ENCODE peak calls at places on chromosomes 4 and X, in ten cellular contexts. Z is endothelial cell of umbilical vein, E is coronary artery, J is brain microvascular endothelial cell, N is BE2C, W is fibroblast of villous mesenchyme, I is lower leg skin, G is Calu3, H is H9, U is nephron progenitor cell. Y is an unnamed sample.

GRCh38 chrX:129655547-129656248 is 942 bp upstream of the APLN start:
- DNase-seq in E (peak), Z (peak), J (no peak), G (no peak), W (no peak), N (no peak), U (peak), I (no peak), H (peak), Y (peak)

GRCh38 chrX:107505223-107505622 is 55.8 kb downstream of the FRMPD3 start:
- DNase-seq in Z (no peak), G (no peak), J (no peak), W (no peak), I (peak), N (no peak), U (no peak), E (no peak), H (no peak), Y (no peak)

GRCh38 chr4:40176602-40177001 is 20.2 kb upstream of the RHOH start:
- DNase-seq in W (peak), H (peak), E (no peak), N (no peak), G (no peak), Z (no peak), J (no peak), U (peak), I (no peak), Y (no peak)

GRCh38 chr4:47528651-47529050 is 43.6 kb downstream of the ATP10D start:
- DNase-seq in J (no peak), E (no peak), Z (no peak), N (no peak), H (no peak), U (no peak), G (no peak), W (peak), I (no peak), Y (no peak)

GRCh38 chr4:27442146-27442545 is 581.5 kb downstream of the STIM2 start:
- DNase-seq in G (no peak), J (no peak), H (no peak), W (no peak), Z (no peak), U (no peak), I (no peak), E (no peak), N (no peak), Y (no peak)

GRCh38 chrX:80816051-80816450 is 6.4 kb upstream of the BRWD3 start:
- DNase-seq in H (no peak), N (no peak), U (no peak), J (no peak), Z (no peak), E (no peak), I (no peak), W (no peak), G (no peak), Y (no peak)

GRCh38 chrX:7127058-7127457 is 20.5 kb upstream of the STS start:
- DNase-seq in H (no peak), I (no peak), U (no peak), N (no peak), J (no peak), W (no peak), E (no peak), Z (no peak), G (no peak), Y (no peak)

GRCh38 chrX:41863343-41864203 is 59.8 kb downstream of the CASK start:
- DNase-seq in Z (no peak), G (no peak), H (no peak), J (no peak), E (no peak), I (no peak), U (no peak), W (no peak), N (no peak), Y (no peak)

GRCh38 chrX:69314436-69315348 is 149.4 kb upstream of the PJA1 start:
- DNase-seq in H (no peak), G (no peak), E (peak), N (no peak), Z (no peak), I (peak), W (no peak), U (no peak), J (no peak), Y (peak)

GRCh38 chrX:121876316-121876715 is 828.9 kb downstream of the GLUD2 start:
- DNase-seq in J (no peak), I (no peak), G (peak), Z (no peak), U (no peak), W (peak), H (no peak), E (no peak), N (no peak), Y (no peak)

GRCh38 chrX:36957425-36958328 is 50.5 kb upstream of the FAM47C start:
- DNase-seq in I (no peak), N (peak), G (peak), H (peak), U (peak), J (no peak), W (no peak), E (no peak), Z (peak), Y (no peak)

GRCh38 chrX:14941301-14941700 is 68.1 kb downstream of the MOSPD2 start:
- DNase-seq in H (no peak), E (no peak), I (no peak), J (no peak), W (no peak), U (no peak), G (no peak), Z (no peak), N (no peak), Y (no peak)

GRCh38 chrX:149909324-149910177 is 19.8 kb upstream of the HSFX4 start:
- DNase-seq in H (no peak), I (no peak), G (no peak), W (no peak), E (no peak), J (no peak), Z (no peak), U (no peak), N (no peak), Y (no peak)

GRCh38 chr4:27357283-27357682 is 496.6 kb downstream of the STIM2 start:
- DNase-seq in U (no peak), G (no peak), Z (no peak), I (no peak), N (no peak), J (no peak), W (peak), E (no peak), H (no peak), Y (no peak)

GRCh38 chr4:16508968-16509367 is 282.7 kb upstream of the TAPT1 start:
- DNase-seq in I (no peak), N (no peak), G (no peak), W (no peak), H (no peak), E (no peak), Z (no peak), U (no peak), J (peak), Y (no peak)

GRCh38 chrX:129193357-129193756 is 329.9 kb downstream of the SMARCA1 start:
- DNase-seq in H (no peak), E (no peak), Z (no peak), I (no peak), U (no peak), G (peak), J (no peak), N (no peak), W (no peak), Y (no peak)

GRCh38 chr4:152590179-152591031 is 54.5 kb upstream of the FBXW7 start:
- DNase-seq in Z (no peak), W (peak), J (peak), I (peak), N (peak), H (no peak), G (no peak), U (no peak), E (no peak), Y (no peak)

GRCh38 chr4:167555338-167556022 is 321.2 kb upstream of the SPOCK3 start:
- DNase-seq in I (no peak), N (no peak), G (peak), H (no peak), J (no peak), Z (no peak), W (no peak), E (no peak), U (no peak), Y (no peak)

GRCh38 chr4:38162240-38162784 is 202.1 kb downstream of the PTTG2 start:
- DNase-seq in U (no peak), J (peak), G (peak), Z (peak), H (no peak), E (no peak), N (no peak), I (no peak), W (peak), Y (no peak)

GRCh38 chr4:187387709-187388108 is 607.9 kb upstream of the ZFP42 start:
- DNase-seq in E (no peak), Z (no peak), H (no peak), J (peak), W (peak), I (no peak), G (no peak), N (no peak), U (no peak), Y (no peak)

GRCh38 chr4:116546759-116547158 is 538.6 kb downstream of the TRAM1L1 start:
- DNase-seq in G (no peak), W (no peak), I (no peak), Z (no peak), N (no peak), H (no peak), E (no peak), U (no peak), J (no peak), Y (no peak)

GRCh38 chr4:84688605-84689004 is 105.7 kb downstream of the CDS1 start:
- DNase-seq in I (no peak), N (no peak), E (no peak), W (no peak), J (no peak), Z (no peak), U (no peak), H (no peak), G (no peak), Y (no peak)

GRCh38 chr4:176566769-176567168 is 226.0 kb downstream of the VEGFC start:
- DNase-seq in J (no peak), U (no peak), H (no peak), G (no peak), I (no peak), Z (peak), N (no peak), E (no peak), W (no peak), Y (no peak)

GRCh38 chrX:131617182-131617581 is 73.3 kb downstream of the OR13H1 start:
- DNase-seq in J (peak), G (no peak), N (no peak), W (peak), Z (no peak), I (no peak), E (no peak), H (no peak), U (no peak), Y (no peak)

GRCh38 chr4:121050251-121050650 is 22.1 kb downstream of the NDNF start:
- DNase-seq in I (no peak), H (no peak), W (no peak), U (no peak), E (no peak), Z (peak), N (no peak), J (no peak), G (no peak), Y (no peak)

GRCh38 chr4:152197211-152197610 is 338.7 kb downstream of the FBXW7 start:
- DNase-seq in G (no peak), U (no peak), J (no peak), W (no peak), E (no peak), Z (peak), I (no peak), N (no peak), H (no peak), Y (no peak)

GRCh38 chr4:10006236-10006603 is 15.1 kb downstream of the SLC2A9 start:
- DNase-seq in I (no peak), H (no peak), Z (peak), J (no peak), E (no peak), G (peak), N (no peak), U (no peak), W (peak), Y (no peak)

GRCh38 chrX:121008920-121009319 is 23.4 kb upstream of the CT47A1 start:
- DNase-seq in H (no peak), W (peak), N (no peak), U (no peak), J (no peak), E (no peak), I (no peak), Z (no peak), G (no peak), Y (no peak)

GRCh38 chr4:139304920-139305319 is 2.6 kb upstream of the NDUFC1 start:
- DNase-seq in H (no peak), W (no peak), J (no peak), U (no peak), G (no peak), E (no peak), N (no peak), I (no peak), Z (no peak), Y (no peak)

GRCh38 chr4:107058828-107059227 is 22.7 kb upstream of the DKK2 start:
- DNase-seq in W (no peak), J (no peak), H (no peak), N (no peak), E (no peak), Z (peak), G (no peak), I (no peak), U (no peak), Y (no peak)

GRCh38 chr4:9762823-9763475 is 18.5 kb upstream of the DRD5 start:
- DNase-seq in H (peak), J (peak), E (no peak), Z (peak), N (peak), U (peak), G (peak), I (no peak), W (peak), Y (no peak)

GRCh38 chrX:153845842-153846241 is 15.5 kb upstream of the PDZD4 start:
- DNase-seq in H (no peak), I (no peak), W (peak), G (no peak), N (no peak), J (no peak), E (no peak), U (no peak), Z (no peak), Y (no peak)

GRCh38 chrX:13863326-13863725 is 46.4 kb upstream of the GPM6B start:
- DNase-seq in W (no peak), I (no peak), H (no peak), N (no peak), U (no peak), J (peak), E (no peak), G (no peak), Z (no peak), Y (no peak)

GRCh38 chr4:6331018-6331417 is 61.4 kb downstream of the WFS1 start:
- DNase-seq in H (peak), J (no peak), G (peak), Z (no peak), U (no peak), N (peak), W (no peak), I (no peak), E (no peak), Y (no peak)

GRCh38 chrX:12770440-12770839 is 20.8 kb upstream of the PRPS2 start:
- DNase-seq in N (no peak), Z (peak), U (no peak), H (no peak), G (no peak), E (no peak), I (no peak), W (peak), J (no peak), Y (no peak)

GRCh38 chr4:74133786-74134499 is 24.0 kb upstream of the MTHFD2L start:
- DNase-seq in J (peak), I (peak), W (peak), N (peak), U (peak), Z (peak), E (peak), G (peak), H (peak), Y (no peak)

GRCh38 chrX:40154229-40154852 is 56.6 kb upstream of the BCOR start:
- DNase-seq in N (peak), W (peak), H (peak), G (no peak), J (no peak), Z (no peak), I (no peak), U (peak), E (no peak), Y (no peak)

GRCh38 chr4:84597450-84597849 is 14.5 kb downstream of the CDS1 start:
- DNase-seq in W (no peak), H (no peak), N (no peak), Z (no peak), G (peak), J (no peak), U (no peak), E (no peak), I (no peak), Y (no peak)

GRCh38 chrX:96551320-96551872 is 133.2 kb upstream of the DIAPH2 start:
- DNase-seq in N (no peak), G (no peak), W (no peak), U (no peak), Z (no peak), J (no peak), E (no peak), H (no peak), I (no peak), Y (no peak)

GRCh38 chr4:177938226-177938625 is 496.0 kb upstream of the AGA start:
- DNase-seq in U (no peak), I (no peak), Z (no peak), E (no peak), N (peak), G (peak), H (no peak), W (no peak), J (no peak), Y (no peak)
- TF ChIP-seq CTCF in U (no peak), I (no peak), Z (no peak), E (no peak), N (no peak), G (no peak), H (no peak), W (no peak), J (no peak), Y (no peak)

DNA sequence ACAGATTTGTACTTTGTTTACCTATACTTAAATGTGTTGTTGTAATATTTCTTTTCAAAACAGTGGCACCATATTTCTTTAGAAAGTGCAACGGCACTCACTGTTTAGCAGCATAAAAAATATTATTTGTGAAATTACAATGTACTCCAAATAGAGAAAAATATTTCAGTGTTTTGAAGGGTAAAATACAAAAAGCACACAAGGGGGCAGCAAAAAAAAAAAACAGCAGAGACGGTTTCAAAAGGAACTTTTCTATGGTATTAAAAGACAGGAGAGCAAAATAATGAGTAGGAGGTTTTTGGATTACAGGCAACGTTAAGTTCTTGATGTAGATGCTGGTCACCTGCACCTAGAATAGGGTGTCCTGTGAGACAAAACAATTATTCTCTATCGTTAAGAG is 2.0 kb downstream of the NUDT11 start:
- DNase-seq in H (no peak), E (no peak), Z (peak), U (no peak), N (no peak), W (no peak), I (no peak), J (no peak), G (no peak), Y (no peak)
- TF ChIP-seq CTCF in H (peak), E (no peak), Z (peak), U (no peak), N (peak), W (peak), I (no peak), J (no peak), G (no peak), Y (peak)

GRCh38 chr4:93776386-93777080 is 52.0 kb upstream of the ATOH1 start:
- DNase-seq in H (no peak), Z (peak), J (peak), E (no peak), N (no peak), W (peak), U (no peak), I (no peak), G (no peak), Y (no peak)

GRCh38 chr4:93771640-93772411 is 56.7 kb upstream of the ATOH1 start:
- DNase-seq in N (peak), I (no peak), W (no peak), J (no peak), Z (no peak), H (no peak), G (peak), U (no peak), E (no peak), Y (no peak)

GRCh38 chr4:93770201-93770600 is 58.4 kb upstream of the ATOH1 start:
- DNase-seq in I (no peak), N (no peak), E (no peak), J (no peak), H (no peak), G (no peak), Z (no peak), U (no peak), W (no peak), Y (no peak)

GRCh38 chr4:93775551-93775950 is 53.0 kb upstream of the ATOH1 start:
- DNase-seq in J (no peak), N (no peak), U (no peak), W (no peak), H (no peak), E (no peak), I (no peak), G (no peak), Z (no peak), Y (no peak)

DNA sequence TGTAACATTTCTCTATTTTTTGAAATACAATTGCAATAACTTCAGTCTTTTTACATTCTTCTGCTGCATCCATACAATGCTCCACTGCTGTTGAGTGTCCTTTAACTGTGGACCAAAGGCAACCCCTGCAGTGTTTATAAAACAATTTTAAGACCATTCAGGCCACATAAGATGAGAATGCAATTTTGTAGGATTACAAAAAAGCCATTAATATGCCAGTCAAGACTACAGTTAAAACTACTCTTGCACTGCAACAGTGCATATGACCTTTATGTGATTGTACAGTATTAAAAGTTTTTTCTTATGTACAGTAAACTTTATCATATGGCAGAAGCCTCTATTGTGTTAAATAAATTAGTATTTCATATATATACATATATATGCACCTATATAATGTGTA is 55.7 kb upstream of the ATOH1 start:
- DNase-seq in Z (no peak), N (no peak), I (no peak), U (no peak), G (no peak), H (no peak), E (no peak), W (no peak), J (no peak), Y (no peak)
- TF ChIP-seq CTCF in Z (no peak), N (no peak), I (no peak), U (no peak), G (no peak), H (no peak), E (no peak), W (no peak), J (no peak), Y (no peak)

GRCh38 chr4:124945422-124945821 is 232.9 kb upstream of the ANKRD50 start:
- DNase-seq in Z (peak), W (no peak), J (no peak), E (no peak), I (no peak), N (no peak), G (no peak), U (no peak), H (no peak), Y (no peak)

GRCh38 chr4:124952601-124953000 is 240.1 kb upstream of the ANKRD50 start:
- DNase-seq in G (no peak), N (no peak), W (no peak), H (no peak), J (no peak), I (no peak), Z (no peak), E (no peak), U (no peak), Y (no peak)

GRCh38 chr4:124946696-124947095 is 234.2 kb upstream of the ANKRD50 start:
- DNase-seq in H (no peak), Z (peak), N (no peak), U (no peak), E (no peak), W (no peak), I (no peak), J (no peak), G (no peak), Y (no peak)

GRCh38 chr4:124947622-124948265 is 235.2 kb upstream of the ANKRD50 start:
- DNase-seq in H (no peak), W (no peak), G (no peak), I (no peak), U (no peak), E (no peak), Z (peak), N (no peak), J (no peak), Y (no peak)

GRCh38 chr4:124948976-124949597 is 236.6 kb upstream of the ANKRD50 start:
- DNase-seq in G (no peak), J (peak), U (no peak), W (no peak), N (no peak), E (no peak), H (no peak), Z (peak), I (no peak), Y (no peak)
- TF ChIP-seq CTCF in G (no peak), J (no peak), U (no peak), W (no peak), N (no peak), E (no peak), H (no peak), Z (no peak), I (no peak), Y (no peak)

GRCh38 chr4:15354790-15355418 is 72.9 kb upstream of the C1QTNF7 start:
- DNase-seq in G (no peak), W (peak), J (no peak), N (no peak), Z (no peak), U (peak), H (no peak), E (no peak), I (peak), Y (no peak)
- TF ChIP-seq CTCF in G (no peak), W (no peak), J (no peak), N (no peak), Z (no peak), U (no peak), H (no peak), E (no peak), I (no peak), Y (no peak)

Y was measured in type B pancreatic cell.